ENCODE peak calls at places on chromosomes 7 and 10, in seven cellular contexts. One of them, this sample, is unnamed.

GRCh38 chr10:128472196-128472595 is 346.0 kb upstream of the MKI67 start:
- DNase-seq in heart left ventricle: no peak
- DNase-seq in fibroblast of the aortic adventitia: no peak
- DNase-seq in keratinocyte: no peak
- DNase-seq in A549: no peak
- DNase-seq in PC-3: no peak
- DNase-seq in pancreas: no peak
- DNase-seq in this sample: no peak

GRCh38 chr7:94182066-94182465 is 177.9 kb upstream of the BET1 start:
- DNase-seq in heart left ventricle: no peak
- DNase-seq in fibroblast of the aortic adventitia: peak
- DNase-seq in keratinocyte: peak
- DNase-seq in A549: peak
- DNase-seq in PC-3: peak
- DNase-seq in pancreas: no peak
- DNase-seq in this sample: peak

GRCh38 chr7:80136276-80137045 is 1.8 kb downstream of the GNAI1 start:
- DNase-seq in heart left ventricle: no peak
- DNase-seq in fibroblast of the aortic adventitia: peak
- DNase-seq in keratinocyte: no peak
- DNase-seq in A549: no peak
- DNase-seq in PC-3: peak
- DNase-seq in pancreas: no peak
- DNase-seq in this sample: peak

GRCh38 chr10:50275650-50276235 is 24.4 kb upstream of the ASAH2 start:
- DNase-seq in heart left ventricle: peak
- DNase-seq in fibroblast of the aortic adventitia: peak
- DNase-seq in keratinocyte: no peak
- DNase-seq in A549: peak
- DNase-seq in PC-3: peak
- DNase-seq in pancreas: peak
- DNase-seq in this sample: peak

GRCh38 chr10:132328738-132329137 is 3.3 kb upstream of the LRRC27 start:
- DNase-seq in heart left ventricle: peak
- DNase-seq in fibroblast of the aortic adventitia: peak
- DNase-seq in keratinocyte: no peak
- DNase-seq in A549: no peak
- DNase-seq in PC-3: no peak
- DNase-seq in pancreas: no peak
- DNase-seq in this sample: peak

GRCh38 chr7:128833148-128833938 is 3.1 kb downstream of the FLNC start:
- DNase-seq in heart left ventricle: peak
- DNase-seq in fibroblast of the aortic adventitia: peak
- DNase-seq in keratinocyte: no peak
- DNase-seq in A549: no peak
- DNase-seq in PC-3: peak
- DNase-seq in pancreas: no peak
- DNase-seq in this sample: peak

GRCh38 chr10:14659626-14660196 is 115.0 kb downstream of the FAM107B start:
- DNase-seq in heart left ventricle: peak
- DNase-seq in fibroblast of the aortic adventitia: no peak
- DNase-seq in keratinocyte: no peak
- DNase-seq in A549: no peak
- DNase-seq in PC-3: no peak
- DNase-seq in pancreas: no peak
- DNase-seq in this sample: no peak

GRCh38 chr10:72353028-72353962 is 1.4 kb downstream of the DNAJB12 start:
- DNase-seq in heart left ventricle: no peak
- DNase-seq in fibroblast of the aortic adventitia: peak
- DNase-seq in keratinocyte: no peak
- DNase-seq in A549: peak
- DNase-seq in PC-3: peak
- DNase-seq in pancreas: no peak
- DNase-seq in this sample: peak

GRCh38 chr10:107971411-107971810 is 806.9 kb upstream of the SORCS1 start:
- DNase-seq in heart left ventricle: no peak
- DNase-seq in fibroblast of the aortic adventitia: peak
- DNase-seq in keratinocyte: no peak
- DNase-seq in A549: no peak
- DNase-seq in PC-3: peak
- DNase-seq in pancreas: no peak
- DNase-seq in this sample: peak

GRCh38 chr10:124693801-124694416 is 50.3 kb downstream of the FAM53B start:
- DNase-seq in heart left ventricle: peak
- DNase-seq in fibroblast of the aortic adventitia: no peak
- DNase-seq in keratinocyte: no peak
- DNase-seq in A549: no peak
- DNase-seq in PC-3: no peak
- DNase-seq in pancreas: peak
- DNase-seq in this sample: no peak

GRCh38 chr7:35801392-35802101 is 690 bp downstream of the SEPTIN7 start:
- DNase-seq in heart left ventricle: peak
- DNase-seq in fibroblast of the aortic adventitia: peak
- DNase-seq in keratinocyte: no peak
- DNase-seq in A549: peak
- DNase-seq in PC-3: peak
- DNase-seq in pancreas: peak
- DNase-seq in this sample: peak

GRCh38 chr7:34087892-34088891 is 182.9 kb downstream of the BMPER start:
- DNase-seq in heart left ventricle: no peak
- DNase-seq in fibroblast of the aortic adventitia: peak
- DNase-seq in keratinocyte: no peak
- DNase-seq in A549: no peak
- DNase-seq in PC-3: peak
- DNase-seq in pancreas: no peak
- DNase-seq in this sample: peak

GRCh38 chr10:62112325-62112724 is 156.3 kb downstream of the RTKN2 start:
- DNase-seq in heart left ventricle: no peak
- DNase-seq in fibroblast of the aortic adventitia: no peak
- DNase-seq in keratinocyte: no peak
- DNase-seq in A549: no peak
- DNase-seq in PC-3: peak
- DNase-seq in pancreas: no peak
- DNase-seq in this sample: peak

GRCh38 chr10:130784326-130784725 is 527.2 kb downstream of the TCERG1L start:
- DNase-seq in heart left ventricle: no peak
- DNase-seq in fibroblast of the aortic adventitia: no peak
- DNase-seq in keratinocyte: no peak
- DNase-seq in A549: no peak
- DNase-seq in PC-3: no peak
- DNase-seq in pancreas: no peak
- DNase-seq in this sample: no peak

GRCh38 chr7:29622335-29623265 is 59.0 kb downstream of the PRR15 start:
- DNase-seq in heart left ventricle: no peak
- DNase-seq in fibroblast of the aortic adventitia: peak
- DNase-seq in keratinocyte: peak
- DNase-seq in A549: peak
- DNase-seq in PC-3: peak
- DNase-seq in pancreas: no peak
- DNase-seq in this sample: peak

GRCh38 chr10:27235706-27236105 is 4.9 kb downstream of the ACBD5 start:
- DNase-seq in heart left ventricle: no peak
- DNase-seq in fibroblast of the aortic adventitia: no peak
- DNase-seq in keratinocyte: no peak
- DNase-seq in A549: no peak
- DNase-seq in PC-3: no peak
- DNase-seq in pancreas: no peak
- DNase-seq in this sample: no peak

GRCh38 chr7:118590107-118590506 is 365.6 kb downstream of the ANKRD7 start:
- DNase-seq in heart left ventricle: no peak
- DNase-seq in fibroblast of the aortic adventitia: no peak
- DNase-seq in keratinocyte: no peak
- DNase-seq in A549: no peak
- DNase-seq in PC-3: peak
- DNase-seq in pancreas: no peak
- DNase-seq in this sample: peak

GRCh38 chr10:132566892-132567291 is 29.3 kb downstream of the INPP5A start:
- DNase-seq in heart left ventricle: no peak
- DNase-seq in fibroblast of the aortic adventitia: no peak
- DNase-seq in keratinocyte: no peak
- DNase-seq in A549: no peak
- DNase-seq in PC-3: no peak
- DNase-seq in pancreas: no peak
- DNase-seq in this sample: no peak

GRCh38 chr7:90595341-90595800 is 750 bp upstream of the CDK14 start:
- DNase-seq in heart left ventricle: no peak
- DNase-seq in fibroblast of the aortic adventitia: peak
- DNase-seq in keratinocyte: no peak
- DNase-seq in A549: no peak
- DNase-seq in PC-3: peak
- DNase-seq in pancreas: no peak
- DNase-seq in this sample: peak
- H3K4me3 ChIP-seq in heart left ventricle: peak
- H3K4me3 ChIP-seq in fibroblast of the aortic adventitia: peak
- H3K4me3 ChIP-seq in keratinocyte: peak
- H3K4me3 ChIP-seq in A549: peak
- H3K4me3 ChIP-seq in PC-3: peak
- H3K4me3 ChIP-seq in pancreas: peak
- H3K4me3 ChIP-seq in this sample: peak

GRCh38 chr7:99407849-99408346 is 499 bp downstream of the PDAP1 start:
- DNase-seq in heart left ventricle: peak
- DNase-seq in fibroblast of the aortic adventitia: peak
- DNase-seq in keratinocyte: no peak
- DNase-seq in A549: peak
- DNase-seq in PC-3: peak
- DNase-seq in pancreas: peak
- DNase-seq in this sample: peak

GRCh38 chr7:99406557-99406956 is 1.8 kb downstream of the PDAP1 start:
- DNase-seq in heart left ventricle: no peak
- DNase-seq in fibroblast of the aortic adventitia: no peak
- DNase-seq in keratinocyte: no peak
- DNase-seq in A549: no peak
- DNase-seq in PC-3: no peak
- DNase-seq in pancreas: no peak
- DNase-seq in this sample: no peak

GRCh38 chr7:99409814-99410213 is 1.0 kb downstream of the BUD31 start:
- DNase-seq in heart left ventricle: no peak
- DNase-seq in fibroblast of the aortic adventitia: no peak
- DNase-seq in keratinocyte: no peak
- DNase-seq in A549: no peak
- DNase-seq in PC-3: no peak
- DNase-seq in pancreas: no peak
- DNase-seq in this sample: no peak

GRCh38 chr7:99409192-99409572 is 413 bp downstream of the BUD31 start:
- DNase-seq in heart left ventricle: no peak
- DNase-seq in fibroblast of the aortic adventitia: no peak
- DNase-seq in keratinocyte: no peak
- DNase-seq in A549: no peak
- DNase-seq in PC-3: no peak
- DNase-seq in pancreas: no peak
- DNase-seq in this sample: no peak

DNA sequence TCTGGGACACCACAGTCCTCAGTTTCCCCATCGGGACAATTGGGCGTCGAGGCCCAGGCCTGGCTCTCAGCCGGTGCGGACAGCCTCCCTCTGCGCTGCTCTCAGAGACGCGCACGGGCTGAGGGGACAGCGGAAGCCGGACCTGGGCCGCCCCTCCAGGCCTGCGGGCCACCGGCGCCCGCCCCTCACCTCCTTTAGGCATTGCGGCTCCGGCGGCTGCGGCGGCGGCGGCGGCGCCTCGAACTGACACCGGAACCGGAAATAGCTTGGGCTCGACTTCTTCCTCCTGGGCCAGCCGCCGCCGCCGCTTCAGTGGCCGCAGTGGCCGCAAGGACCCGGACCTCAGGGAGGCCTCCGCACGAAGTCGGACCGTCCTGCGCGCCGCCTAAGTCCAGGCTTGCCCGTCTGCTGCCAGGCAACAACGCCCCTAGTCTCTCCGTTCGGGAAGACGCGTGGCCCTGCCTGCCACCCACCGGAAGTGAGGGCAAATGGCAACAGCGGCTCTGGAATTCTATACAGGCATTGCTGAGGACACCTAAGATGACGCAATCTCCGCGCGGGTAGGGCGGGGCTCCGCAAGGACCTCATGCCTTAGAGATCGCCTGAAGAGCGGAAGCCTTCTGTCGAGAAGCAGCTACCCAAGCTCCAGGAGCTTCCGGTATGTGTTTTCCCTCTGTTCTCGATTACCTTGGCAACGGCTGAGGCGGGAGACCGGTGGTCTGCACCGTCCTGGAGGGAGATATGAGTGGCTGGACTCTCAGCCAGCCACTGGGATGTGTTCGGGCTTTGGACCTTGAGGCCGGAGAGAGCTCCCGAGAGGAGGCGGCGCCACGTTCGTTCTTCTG is at the start of the genes BUD31 and PDAP1:
- DNase-seq in heart left ventricle: peak
- DNase-seq in fibroblast of the aortic adventitia: peak
- DNase-seq in keratinocyte: peak
- DNase-seq in A549: peak
- DNase-seq in PC-3: peak
- DNase-seq in pancreas: peak
- DNase-seq in this sample: peak
- TF ChIP-seq CTCF in heart left ventricle: no peak
- TF ChIP-seq CTCF in fibroblast of the aortic adventitia: no peak
- TF ChIP-seq CTCF in keratinocyte: no peak
- TF ChIP-seq CTCF in A549: no peak
- TF ChIP-seq CTCF in PC-3: no peak
- TF ChIP-seq CTCF in pancreas: no peak
- TF ChIP-seq CTCF in this sample: no peak

GRCh38 chr10:33332183-33333031 is 2.1 kb downstream of the NRP1 start:
- DNase-seq in heart left ventricle: no peak
- DNase-seq in fibroblast of the aortic adventitia: peak
- DNase-seq in keratinocyte: no peak
- DNase-seq in A549: no peak
- DNase-seq in PC-3: peak
- DNase-seq in pancreas: no peak
- DNase-seq in this sample: peak
- H3K4me3 ChIP-seq in heart left ventricle: peak
- H3K4me3 ChIP-seq in fibroblast of the aortic adventitia: peak
- H3K4me3 ChIP-seq in keratinocyte: peak
- H3K4me3 ChIP-seq in A549: peak
- H3K4me3 ChIP-seq in PC-3: peak
- H3K4me3 ChIP-seq in pancreas: peak
- H3K4me3 ChIP-seq in this sample: peak

GRCh38 chr7:25180946-25181345 is 47.3 kb downstream of the NPVF start:
- DNase-seq in heart left ventricle: no peak
- DNase-seq in fibroblast of the aortic adventitia: no peak
- DNase-seq in keratinocyte: no peak
- DNase-seq in A549: no peak
- DNase-seq in PC-3: no peak
- DNase-seq in pancreas: no peak
- DNase-seq in this sample: no peak
- TF ChIP-seq CTCF in heart left ventricle: no peak
- TF ChIP-seq CTCF in fibroblast of the aortic adventitia: peak
- TF ChIP-seq CTCF in keratinocyte: no peak
- TF ChIP-seq CTCF in A549: no peak
- TF ChIP-seq CTCF in PC-3: no peak
- TF ChIP-seq CTCF in pancreas: no peak
- TF ChIP-seq CTCF in this sample: no peak

GRCh38 chr7:146116452-146117219 is at the start of gene CNTNAP2:
- DNase-seq in heart left ventricle: no peak
- DNase-seq in fibroblast of the aortic adventitia: no peak
- DNase-seq in keratinocyte: no peak
- DNase-seq in A549: no peak
- DNase-seq in PC-3: peak
- DNase-seq in pancreas: no peak
- DNase-seq in this sample: no peak
- H3K4me3 ChIP-seq in heart left ventricle: peak
- H3K4me3 ChIP-seq in fibroblast of the aortic adventitia: peak
- H3K4me3 ChIP-seq in keratinocyte: peak
- H3K4me3 ChIP-seq in A549: no peak
- H3K4me3 ChIP-seq in PC-3: peak
- H3K4me3 ChIP-seq in pancreas: peak
- H3K4me3 ChIP-seq in this sample: peak

GRCh38 chr7:66075590-66076458 is at the start of gene ASL:
- DNase-seq in heart left ventricle: peak
- DNase-seq in fibroblast of the aortic adventitia: peak
- DNase-seq in keratinocyte: peak
- DNase-seq in A549: peak
- DNase-seq in PC-3: peak
- DNase-seq in pancreas: peak
- DNase-seq in this sample: peak
- TF ChIP-seq CTCF in heart left ventricle: no peak
- TF ChIP-seq CTCF in fibroblast of the aortic adventitia: no peak
- TF ChIP-seq CTCF in keratinocyte: no peak
- TF ChIP-seq CTCF in A549: no peak
- TF ChIP-seq CTCF in PC-3: no peak
- TF ChIP-seq CTCF in pancreas: no peak
- TF ChIP-seq CTCF in this sample: no peak

This sample was measured in fibroblast of villous mesenchyme.